ENCODE peak calls at places on chromosomes 11 and 22, in four cellular contexts. N is IMR-90, M is substantia nigra, C is nucleus accumbens. R is an unnamed sample.
A peak's percentile ranks its signal among the peaks of the same experiment; 100 is the strongest.

GRCh38 chr11:9330387-9331384 is 16.3 kb upstream of the TMEM41B start:
- DNase-seq in N (peak; percentile 57), M (no peak), C (no peak), R (peak; percentile 48)

GRCh38 chr22:49329636-49330035 is 498.0 kb downstream of the BRD1 start:
- DNase-seq in N (no peak), M (no peak), C (no peak), R (no peak)

GRCh38 chr11:113242767-113243397 is 71.5 kb upstream of the TTC12 start:
- DNase-seq in N (peak; percentile 9), M (no peak), C (peak; percentile 35), R (peak; percentile 31)

GRCh38 chr11:100681064-100681502 is 6.0 kb upstream of the ARHGAP42 start:
- DNase-seq in N (peak; percentile 34), M (no peak), C (no peak), R (peak; percentile 75)

GRCh38 chr11:126544311-126545056 is 189.0 kb downstream of the ST3GAL4 start:
- DNase-seq in N (peak; percentile 57), M (no peak), C (no peak), R (no peak)

GRCh38 chr11:64178203-64178602 is 7.8 kb upstream of the STIP1 start:
- DNase-seq in N (no peak), M (no peak), C (no peak), R (no peak)

GRCh38 chr11:75762885-75763284 is 5.7 kb upstream of the DGAT2 start:
- DNase-seq in N (peak; percentile 54), M (no peak), C (no peak), R (peak; percentile 74)

GRCh38 chr11:61893981-61894380 is 2.6 kb upstream of the FADS3 start:
- DNase-seq in N (peak; percentile 94), M (no peak), C (no peak), R (peak; percentile 80)

GRCh38 chr11:1888811-1889526 is 2.7 kb downstream of the PRR33 start:
- DNase-seq in N (no peak), M (no peak), C (no peak), R (no peak)

GRCh38 chr11:108472681-108473080 is 5.4 kb upstream of the C11orf65 start:
- DNase-seq in N (no peak), M (no peak), C (no peak), R (no peak)

GRCh38 chr22:44574581-44575343 is 76.7 kb upstream of the RTL6 start:
- DNase-seq in N (no peak), M (no peak), C (no peak), R (no peak)

GRCh38 chr11:70517996-70518907 is 119.9 kb downstream of the CTTN start:
- DNase-seq in N (peak; percentile 64), M (no peak), C (no peak), R (peak; percentile 84)

GRCh38 chr22:27842994-27843431 is 41.5 kb upstream of the MN1 start:
- DNase-seq in N (no peak), M (no peak), C (no peak), R (no peak)

GRCh38 chr11:23252426-23252825 is 392.2 kb upstream of the CCDC179 start:
- DNase-seq in N (no peak), M (no peak), C (no peak), R (no peak)

GRCh38 chr11:762421-763072 is 14.7 kb downstream of the GATD1 start:
- DNase-seq in N (peak; percentile 74), M (peak; percentile 42), C (peak; percentile 57), R (peak; percentile 75)

GRCh38 chr22:32788884-32789624 is 12.5 kb upstream of the TIMP3 start:
- DNase-seq in N (peak; percentile 72), M (no peak), C (no peak), R (no peak)

GRCh38 chr22:41702763-41703162 is 3.5 kb downstream of the MEI1 start:
- DNase-seq in N (no peak), M (no peak), C (no peak), R (no peak)

GRCh38 chr11:34238966-34239365 is 118.8 kb downstream of the ABTB2 start:
- DNase-seq in N (no peak), M (no peak), C (no peak), R (no peak)

GRCh38 chr22:40193429-40194421 is 16.0 kb downstream of the TNRC6B start:
- DNase-seq in N (peak; percentile 34), M (no peak), C (no peak), R (peak; percentile 62)

GRCh38 chr11:69314555-69314954 is 20.6 kb downstream of the MYEOV start:
- DNase-seq in N (no peak), M (no peak), C (no peak), R (no peak)

GRCh38 chr11:66113132-66113856 is 43.2 kb downstream of the PACS1 start:
- DNase-seq in N (peak; percentile 90), M (no peak), C (no peak), R (peak; percentile 88)

GRCh38 chr11:34331329-34331728 is 26.5 kb downstream of the ABTB2 start:
- DNase-seq in N (peak; percentile 60), M (no peak), C (no peak), R (no peak)

GRCh38 chr11:11291432-11292015 is 61.5 kb downstream of the CSNK2A3 start:
- DNase-seq in N (no peak), M (no peak), C (no peak), R (no peak)